ENCODE peak calls at places on chromosome 2, in five cellular contexts. One of them, this sample, is unnamed.

GRCh38 chr2:180980943-180981898 is 816 bp downstream of the UBE2E3 start:
- DNase-seq in adipocyte: peak; percentile 79
- DNase-seq in fibroblast of lung: peak; percentile 56
- DNase-seq in K562: no peak
- DNase-seq in H1: no peak
- DNase-seq in this sample: peak; percentile 23

GRCh38 chr2:69297216-69297615 is 89.8 kb downstream of the GFPT1 start:
- DNase-seq in K562: no peak
- DNase-seq in fibroblast of lung: no peak
- DNase-seq in H1: no peak
- DNase-seq in adipocyte: no peak
- DNase-seq in this sample: no peak

GRCh38 chr2:12861344-12861942 is 144.7 kb downstream of the TRIB2 start:
- DNase-seq in fibroblast of lung: peak; percentile 39
- DNase-seq in H1: no peak
- DNase-seq in K562: no peak
- DNase-seq in adipocyte: peak; percentile 50
- DNase-seq in this sample: no peak

GRCh38 chr2:66228128-66228547 is 206.8 kb upstream of the MEIS1 start:
- DNase-seq in fibroblast of lung: no peak
- DNase-seq in adipocyte: no peak
- DNase-seq in H1: no peak
- DNase-seq in K562: no peak
- DNase-seq in this sample: no peak

GRCh38 chr2:130849896-130850787 is 13.4 kb downstream of the ARHGEF4 start:
- DNase-seq in adipocyte: no peak
- DNase-seq in fibroblast of lung: no peak
- DNase-seq in H1: no peak
- DNase-seq in K562: no peak
- DNase-seq in this sample: no peak

GRCh38 chr2:3349211-3349693 is 28.4 kb downstream of the EIPR1 start:
- DNase-seq in H1: no peak
- DNase-seq in fibroblast of lung: no peak
- DNase-seq in adipocyte: no peak
- DNase-seq in K562: no peak
- DNase-seq in this sample: no peak

GRCh38 chr2:774436-774835 is 97.2 kb upstream of the TMEM18 start:
- DNase-seq in fibroblast of lung: no peak
- DNase-seq in K562: no peak
- DNase-seq in H1: peak; percentile 50
- DNase-seq in adipocyte: no peak
- DNase-seq in this sample: peak; percentile 11

GRCh38 chr2:15429032-15429431 is 132.1 kb downstream of the NBAS start:
- DNase-seq in fibroblast of lung: no peak
- DNase-seq in H1: no peak
- DNase-seq in adipocyte: no peak
- DNase-seq in K562: no peak
- DNase-seq in this sample: no peak

GRCh38 chr2:70182689-70183088 is 8.1 kb downstream of the C2orf42 start:
- DNase-seq in adipocyte: no peak
- DNase-seq in fibroblast of lung: no peak
- DNase-seq in K562: no peak
- DNase-seq in H1: no peak
- DNase-seq in this sample: no peak

GRCh38 chr2:36507408-36507812 is 90.6 kb downstream of the FEZ2 start:
- DNase-seq in K562: peak; percentile 17
- DNase-seq in adipocyte: peak; percentile 84
- DNase-seq in fibroblast of lung: peak; percentile 78
- DNase-seq in H1: peak; percentile 70
- DNase-seq in this sample: peak; percentile 31

GRCh38 chr2:45849491-45850283 is 198.2 kb downstream of the PRKCE start:
- DNase-seq in adipocyte: peak; percentile 90
- DNase-seq in fibroblast of lung: peak; percentile 65
- DNase-seq in K562: no peak
- DNase-seq in H1: no peak
- DNase-seq in this sample: no peak

GRCh38 chr2:150494234-150494913 is 6.9 kb upstream of the RND3 start:
- DNase-seq in K562: no peak
- DNase-seq in H1: no peak
- DNase-seq in fibroblast of lung: no peak
- DNase-seq in adipocyte: no peak
- DNase-seq in this sample: no peak

GRCh38 chr2:239570971-239571520 is 170.2 kb upstream of the HDAC4 start:
- DNase-seq in K562: no peak
- DNase-seq in H1: no peak
- DNase-seq in adipocyte: no peak
- DNase-seq in fibroblast of lung: no peak
- DNase-seq in this sample: no peak

GRCh38 chr2:105754011-105754410 is 9.3 kb downstream of the NCK2 start:
- DNase-seq in H1: no peak
- DNase-seq in K562: no peak
- DNase-seq in adipocyte: no peak
- DNase-seq in fibroblast of lung: no peak
- DNase-seq in this sample: no peak

GRCh38 chr2:9222246-9222898 is 15.8 kb downstream of the ASAP2 start:
- DNase-seq in K562: no peak
- DNase-seq in H1: no peak
- DNase-seq in adipocyte: no peak
- DNase-seq in fibroblast of lung: peak; percentile 54
- DNase-seq in this sample: no peak

GRCh38 chr2:9220201-9220600 is 13.6 kb downstream of the ASAP2 start:
- DNase-seq in fibroblast of lung: no peak
- DNase-seq in K562: no peak
- DNase-seq in adipocyte: no peak
- DNase-seq in H1: no peak
- DNase-seq in this sample: no peak

GRCh38 chr2:9217838-9218770 is 11.5 kb downstream of the ASAP2 start:
- DNase-seq in H1: no peak
- DNase-seq in fibroblast of lung: no peak
- DNase-seq in K562: no peak
- DNase-seq in adipocyte: no peak
- DNase-seq in this sample: no peak

GRCh38 chr2:9219027-9219445 is 12.4 kb downstream of the ASAP2 start:
- DNase-seq in adipocyte: no peak
- DNase-seq in fibroblast of lung: peak; percentile 60
- DNase-seq in K562: no peak
- DNase-seq in H1: no peak
- DNase-seq in this sample: no peak

DNA sequence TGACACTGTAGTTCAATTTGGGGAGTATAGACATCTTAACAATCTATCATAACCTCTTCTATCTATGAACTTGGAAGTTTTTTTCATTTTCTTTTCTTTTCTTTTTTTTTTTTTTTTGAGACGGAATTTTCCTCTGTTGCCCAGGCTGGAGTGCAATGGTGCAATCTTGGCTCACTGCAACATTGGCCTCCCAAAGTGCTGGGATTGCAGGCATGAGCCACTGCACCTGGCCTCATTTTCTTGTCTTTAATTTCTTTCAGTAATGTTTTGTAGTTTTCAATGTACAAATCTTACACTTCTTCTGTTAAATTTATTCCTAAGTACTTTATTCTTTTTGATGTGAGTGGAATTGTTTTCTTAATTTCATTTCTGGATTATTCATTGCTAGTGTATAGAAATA is 14.6 kb downstream of the ASAP2 start:
- DNase-seq in H1: no peak
- DNase-seq in adipocyte: peak; percentile 37
- DNase-seq in K562: no peak
- DNase-seq in fibroblast of lung: no peak
- DNase-seq in this sample: no peak
- H3K9ac ChIP-seq in H1: no peak overlapping the region
- H3K9ac ChIP-seq in adipocyte: peak overlapping the region; percentile 34
- H3K9ac ChIP-seq in K562: no peak overlapping the region
- H3K9ac ChIP-seq in fibroblast of lung: no peak overlapping the region
- H3K9ac ChIP-seq in this sample: no peak overlapping the region

DNA sequence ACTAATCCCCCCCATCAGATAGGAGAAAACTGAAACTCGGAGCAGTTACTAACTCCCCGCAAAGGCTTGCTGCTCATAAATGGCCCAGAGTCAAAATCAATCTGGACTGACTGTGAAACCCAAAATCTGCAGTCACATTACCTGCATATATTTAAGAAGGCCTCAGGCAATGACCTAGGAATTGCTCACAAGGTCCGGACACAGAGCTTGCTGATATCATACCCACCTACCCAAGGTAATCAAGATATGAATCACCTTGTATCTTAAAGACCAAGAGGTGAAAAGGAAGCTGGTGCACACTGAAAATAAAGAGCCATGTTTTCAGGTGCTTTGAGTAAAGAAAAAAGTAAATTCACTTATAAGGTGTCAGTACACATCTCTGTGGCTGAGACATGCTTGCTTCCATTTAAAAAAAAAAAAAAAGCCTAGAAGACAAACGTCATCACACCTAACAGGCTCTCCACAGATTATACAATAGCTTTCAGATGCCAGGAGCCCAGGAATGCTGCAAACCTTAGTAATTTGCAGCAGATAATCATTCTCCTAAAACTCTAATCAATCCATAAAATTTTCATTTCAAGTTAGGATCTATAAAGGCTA is 195.4 kb downstream of the ZEB2 start:
- DNase-seq in adipocyte: no peak
- DNase-seq in K562: no peak
- DNase-seq in fibroblast of lung: no peak
- DNase-seq in H1: no peak
- DNase-seq in this sample: no peak
- H3K9ac ChIP-seq in adipocyte: no peak overlapping the region
- H3K9ac ChIP-seq in K562: no peak overlapping the region
- H3K9ac ChIP-seq in fibroblast of lung: no peak overlapping the region
- H3K9ac ChIP-seq in H1: no peak overlapping the region
- H3K9ac ChIP-seq in this sample: no peak overlapping the region

GRCh38 chr2:210496512-210496911 is 20.0 kb upstream of the LANCL1 start:
- DNase-seq in fibroblast of lung: no peak
- DNase-seq in adipocyte: no peak
- DNase-seq in H1: no peak
- DNase-seq in K562: no peak
- DNase-seq in this sample: no peak
- H3K9ac ChIP-seq in fibroblast of lung: no peak overlapping the region
- H3K9ac ChIP-seq in adipocyte: no peak overlapping the region
- H3K9ac ChIP-seq in H1: no peak overlapping the region
- H3K9ac ChIP-seq in K562: no peak overlapping the region
- H3K9ac ChIP-seq in this sample: no peak overlapping the region

GRCh38 chr2:77201755-77202154 is 320.4 kb downstream of the LRRTM4 start:
- DNase-seq in fibroblast of lung: no peak
- DNase-seq in H1: no peak
- DNase-seq in K562: no peak
- DNase-seq in adipocyte: no peak
- DNase-seq in this sample: no peak
- H3K9ac ChIP-seq in fibroblast of lung: no peak overlapping the region
- H3K9ac ChIP-seq in H1: no peak overlapping the region
- H3K9ac ChIP-seq in K562: no peak overlapping the region
- H3K9ac ChIP-seq in adipocyte: no peak overlapping the region
- H3K9ac ChIP-seq in this sample: no peak overlapping the region

DNA sequence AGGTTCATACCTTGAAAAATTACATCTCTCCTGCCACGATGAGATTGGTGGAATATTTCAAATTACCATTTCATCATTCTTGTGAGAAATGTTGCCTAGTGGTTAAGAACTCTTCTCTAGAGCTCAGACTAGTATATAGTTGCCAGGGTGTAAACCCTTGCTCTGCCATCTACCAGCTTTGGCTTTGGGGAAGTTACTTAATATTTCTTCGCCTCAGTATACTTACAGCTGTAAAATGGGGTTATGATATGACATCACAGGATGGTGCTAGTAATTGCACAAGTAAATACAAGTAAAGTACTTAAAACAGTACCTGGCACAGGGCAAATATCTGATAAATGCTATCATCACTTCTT is 1.5 kb downstream of the SPOPL start:
- DNase-seq in K562: no peak
- DNase-seq in H1: no peak
- DNase-seq in adipocyte: no peak
- DNase-seq in fibroblast of lung: no peak
- DNase-seq in this sample: no peak
- H3K9ac ChIP-seq in K562: peak overlapping the region; percentile 81
- H3K9ac ChIP-seq in H1: no peak overlapping the region
- H3K9ac ChIP-seq in adipocyte: peak overlapping the region; percentile 82
- H3K9ac ChIP-seq in fibroblast of lung: no peak overlapping the region
- H3K9ac ChIP-seq in this sample: no peak overlapping the region

GRCh38 chr2:113965228-113965627 is 75.3 kb downstream of the ACTR3 start:
- DNase-seq in fibroblast of lung: no peak
- DNase-seq in H1: no peak
- DNase-seq in adipocyte: no peak
- DNase-seq in K562: no peak
- DNase-seq in this sample: no peak

GRCh38 chr2:113965644-113966043 is 75.8 kb downstream of the ACTR3 start:
- DNase-seq in adipocyte: peak; percentile 24
- DNase-seq in H1: no peak
- DNase-seq in K562: peak; percentile 32
- DNase-seq in fibroblast of lung: peak; percentile 41
- DNase-seq in this sample: peak; percentile 14

GRCh38 chr2:113966171-113966570 is 76.3 kb downstream of the ACTR3 start:
- DNase-seq in H1: no peak
- DNase-seq in fibroblast of lung: no peak
- DNase-seq in K562: no peak
- DNase-seq in adipocyte: no peak
- DNase-seq in this sample: no peak

GRCh38 chr2:113966832-113967231 is 76.9 kb downstream of the ACTR3 start:
- DNase-seq in K562: no peak
- DNase-seq in fibroblast of lung: peak; percentile 21
- DNase-seq in adipocyte: no peak
- DNase-seq in H1: no peak
- DNase-seq in this sample: no peak

GRCh38 chr2:113967272-113967671 is 77.4 kb downstream of the ACTR3 start:
- DNase-seq in H1: no peak
- DNase-seq in K562: no peak
- DNase-seq in fibroblast of lung: no peak
- DNase-seq in adipocyte: no peak
- DNase-seq in this sample: no peak
- H3K9ac ChIP-seq in H1: no peak overlapping the region
- H3K9ac ChIP-seq in K562: no peak overlapping the region
- H3K9ac ChIP-seq in fibroblast of lung: no peak overlapping the region
- H3K9ac ChIP-seq in adipocyte: no peak overlapping the region
- H3K9ac ChIP-seq in this sample: no peak overlapping the region